ENCODE peak calls at places on chromosomes 7 and 10, in ten cellular contexts. N is activated CD4-positive, CD25-positive, alpha-beta regulatory T cell; D is stimulated activated CD4-positive, alpha-beta T cell treated with anti-CD3 and anti-CD28 coated beads, Interleukin-2, amount 100 ng/mL, for 48 hours; Z is HT1080; B is choroid plexus epithelial cell; P is GM12891; H is T-helper 2 cell; W is AG04450; F is midbrain; I is neural crest cell. O is an unnamed sample.

GRCh38 chr10:118498623-118499022 is 96.8 kb downstream of the PRLHR start:
- DNase-seq in B (no peak), N (no peak), I (no peak), D (no peak), Z (no peak), P (no peak), W (no peak), F (no peak), H (no peak), O (no peak)

GRCh38 chr10:1096287-1096889 is 40.2 kb downstream of the WDR37 start:
- DNase-seq in W (no peak), Z (no peak), P (no peak), B (no peak), D (no peak), H (no peak), I (no peak), F (no peak), N (no peak), O (no peak)

GRCh38 chr7:42338231-42339222 is 101.5 kb upstream of the GLI3 start:
- DNase-seq in B (no peak), Z (no peak), I (no peak), D (no peak), W (no peak), N (no peak), F (no peak), P (no peak), H (no peak), O (no peak)

GRCh38 chr7:28823582-28823981 is 134.5 kb downstream of the TRIL start:
- DNase-seq in Z (no peak), P (no peak), W (no peak), F (no peak), I (no peak), D (no peak), H (no peak), N (no peak), B (no peak), O (no peak)

GRCh38 chr7:142263598-142264380 is 5.9 kb upstream of the PRSS58 start:
- DNase-seq in N (no peak), W (no peak), H (no peak), P (no peak), Z (peak), I (no peak), B (peak), D (no peak), F (no peak), O (no peak)

GRCh38 chr7:122626785-122627184 is 72.1 kb downstream of the RNF133 start:
- DNase-seq in H (no peak), I (no peak), F (no peak), W (no peak), Z (no peak), N (no peak), D (no peak), B (no peak), P (no peak), O (no peak)

GRCh38 chr10:11725912-11726311 is 16.3 kb upstream of the ECHDC3 start:
- DNase-seq in W (no peak), F (no peak), N (no peak), I (no peak), B (no peak), H (no peak), P (no peak), D (no peak), Z (no peak), O (no peak)

GRCh38 chr10:129417882-129418281 is 49.2 kb upstream of the MGMT start:
- DNase-seq in B (no peak), D (no peak), I (no peak), H (no peak), F (no peak), P (no peak), Z (no peak), N (no peak), W (no peak), O (no peak)

GRCh38 chr10:86149264-86149663 is 217.3 kb downstream of the GRID1 start:
- DNase-seq in W (no peak), I (no peak), H (no peak), P (no peak), B (no peak), N (no peak), F (no peak), Z (no peak), D (no peak), O (no peak)

GRCh38 chr7:2968176-2968575 is 75.5 kb downstream of the CARD11 start:
- DNase-seq in N (no peak), Z (no peak), W (no peak), F (no peak), H (no peak), P (no peak), D (no peak), B (no peak), I (no peak), O (no peak)

GRCh38 chr10:86023931-86024554 is 342.6 kb downstream of the GRID1 start:
- DNase-seq in I (no peak), W (no peak), N (no peak), Z (no peak), B (no peak), D (no peak), F (no peak), H (no peak), P (no peak), O (no peak)

GRCh38 chr10:72050873-72051272 is 37.5 kb downstream of the SPOCK2 start:
- DNase-seq in P (no peak), Z (no peak), D (no peak), I (no peak), N (no peak), B (no peak), F (no peak), H (no peak), W (no peak), O (no peak)

GRCh38 chr7:115299379-115300038 is 377.6 kb downstream of the MDFIC start:
- DNase-seq in N (no peak), I (no peak), H (no peak), W (no peak), D (no peak), F (no peak), Z (no peak), P (no peak), B (no peak), O (no peak)

GRCh38 chr10:97540669-97541500 is 31.7 kb upstream of the ANKRD2 start:
- DNase-seq in Z (no peak), B (no peak), H (no peak), F (no peak), D (no peak), P (no peak), I (no peak), N (no peak), W (no peak), O (no peak)

GRCh38 chr7:39624202-39624807 is 933 bp downstream of the RALA start:
- DNase-seq in H (no peak), D (no peak), W (no peak), N (no peak), Z (peak), B (peak), P (no peak), I (no peak), F (no peak), O (no peak)

GRCh38 chr10:49632406-49633317 is 18.8 kb downstream of the CHAT start:
- DNase-seq in I (no peak), Z (no peak), W (no peak), F (no peak), N (no peak), H (no peak), B (no peak), D (no peak), P (no peak), O (no peak)

GRCh38 chr7:91720255-91720937 is 160.1 kb downstream of the MTERF1 start:
- DNase-seq in F (no peak), N (no peak), P (no peak), B (peak), Z (peak), D (no peak), H (no peak), W (no peak), I (no peak), O (no peak)

GRCh38 chr7:66250711-66251110 is 45.6 kb downstream of the TPST1 start:
- DNase-seq in W (peak), Z (peak), I (no peak), N (no peak), B (peak), F (no peak), H (no peak), D (no peak), P (no peak), O (no peak)

GRCh38 chr10:34172936-34173533 is 642.1 kb downstream of the PARD3 start:
- DNase-seq in F (no peak), Z (no peak), P (no peak), I (no peak), D (no peak), H (no peak), W (no peak), B (no peak), N (no peak), O (no peak)

GRCh38 chr7:51802698-51803097 is 486.1 kb upstream of the COBL start:
- DNase-seq in P (no peak), N (no peak), D (no peak), H (no peak), B (no peak), Z (no peak), W (no peak), I (no peak), F (no peak), O (no peak)

GRCh38 chr10:128185627-128186026 is 59.4 kb upstream of the MKI67 start:
- DNase-seq in D (no peak), F (no peak), B (no peak), Z (no peak), N (no peak), W (no peak), P (no peak), H (no peak), I (no peak), O (no peak)

GRCh38 chr10:44990965-44991364 is 9.8 kb upstream of the ZNF22 start:
- DNase-seq in D (no peak), W (no peak), H (no peak), N (no peak), I (no peak), P (no peak), Z (no peak), B (no peak), F (no peak), O (no peak)

GRCh38 chr10:52212062-52212461 is 102.0 kb upstream of the DKK1 start:
- DNase-seq in N (no peak), B (peak), D (no peak), H (no peak), W (no peak), Z (no peak), F (no peak), I (no peak), P (no peak), O (no peak)

GRCh38 chr10:100656479-100656878 is 88.9 kb upstream of the PAX2 start:
- DNase-seq in H (no peak), Z (no peak), D (peak), W (no peak), P (no peak), F (no peak), B (peak), I (no peak), N (no peak), O (peak)

GRCh38 chr7:92133133-92133736 is 1.0 kb downstream of the CYP51A1 start:
- DNase-seq in W (no peak), N (no peak), F (no peak), Z (peak), P (no peak), B (no peak), H (no peak), I (no peak), D (no peak), O (no peak)

GRCh38 chr7:99129001-99129400 is 14.9 kb downstream of the SMURF1 start:
- DNase-seq in F (no peak), B (no peak), W (no peak), I (no peak), H (no peak), D (no peak), Z (no peak), P (no peak), N (no peak), O (no peak)

GRCh38 chr10:28991326-28991725 is 297.5 kb upstream of the LYZL1 start:
- DNase-seq in B (peak), D (no peak), N (no peak), Z (no peak), P (no peak), W (no peak), F (no peak), H (no peak), I (no peak), O (no peak)

GRCh38 chr10:132299381-132300336 is 8.1 kb downstream of the STK32C start:
- DNase-seq in P (no peak), F (no peak), N (no peak), I (no peak), W (no peak), Z (no peak), D (no peak), H (no peak), B (no peak), O (no peak)

GRCh38 chr10:44576715-44577191 is 191.9 kb upstream of the CXCL12 start:
- DNase-seq in W (no peak), Z (no peak), D (no peak), I (no peak), B (peak), N (no peak), F (peak), H (no peak), P (no peak), O (no peak)

GRCh38 chr7:6256709-6257535 is 15.5 kb downstream of the CYTH3 start:
- DNase-seq in N (no peak), W (no peak), P (no peak), Z (peak), F (no peak), I (no peak), B (peak), D (no peak), H (no peak), O (no peak)

GRCh38 chr10:132652936-132653590 is 115.5 kb downstream of the INPP5A start:
- DNase-seq in H (no peak), F (no peak), P (no peak), B (no peak), D (no peak), W (no peak), I (no peak), N (no peak), Z (no peak), O (no peak)

GRCh38 chr10:119395287-119396007 is 147.1 kb downstream of the RGS10 start:
- DNase-seq in W (no peak), B (peak), H (no peak), I (no peak), Z (no peak), D (no peak), P (peak), N (no peak), F (peak), O (no peak)

GRCh38 chr10:123017421-123018165 is 8.8 kb downstream of the ACADSB start:
- DNase-seq in N (no peak), I (no peak), W (no peak), D (no peak), B (no peak), F (no peak), H (no peak), Z (no peak), P (no peak), O (no peak)

GRCh38 chr10:124641282-124642075 is 102.7 kb downstream of the FAM53B start:
- DNase-seq in Z (no peak), I (no peak), P (no peak), H (peak), B (peak), N (no peak), D (no peak), F (no peak), W (no peak), O (no peak)

GRCh38 chr7:132709971-132710567 is 133.8 kb upstream of the PLXNA4 start:
- DNase-seq in H (no peak), P (no peak), W (peak), I (no peak), D (no peak), B (peak), F (peak), N (peak), Z (peak), O (no peak)

GRCh38 chr10:103514244-103514643 is 20.7 kb downstream of the NEURL1 start:
- DNase-seq in B (no peak), W (no peak), F (no peak), Z (no peak), D (no peak), P (no peak), H (no peak), I (no peak), N (no peak), O (no peak)

GRCh38 chr7:148802101-148802493 is 82.0 kb downstream of the EZH2 start:
- DNase-seq in B (no peak), F (no peak), N (no peak), Z (no peak), I (no peak), W (no peak), D (no peak), H (no peak), P (no peak), O (no peak)

O was measured in 8988T.